ENCODE peak calls at places on chromosomes 6 and 20, in five cellular contexts. N, T, A, G and P are unnamed samples.
A peak's percentile ranks its signal among the peaks of the same experiment; 100 is the strongest.

GRCh38 chr20:9374068-9374467 is 140.3 kb upstream of the LAMP5 start:
- DNase-seq in G (no peak), N (no peak), T (no peak), A (no peak), P (no peak)

GRCh38 chr20:38995536-38996044 is 33.4 kb downstream of the DHX35 start:
- DNase-seq in A (no peak), G (no peak), T (no peak), N (no peak), P (no peak)

GRCh38 chr20:62511300-62511914 is 35.6 kb upstream of the GATA5 start:
- DNase-seq in G (no peak), N (no peak), A (no peak), T (no peak), P (no peak)

GRCh38 chr6:33983721-33984465 is 162.0 kb downstream of the GRM4 start:
- DNase-seq in T (no peak), G (no peak), A (no peak), N (no peak), P (no peak)

GRCh38 chr20:13228771-13229170 is 7.7 kb downstream of the ISM1 start:
- DNase-seq in N (no peak), G (no peak), A (no peak), T (no peak), P (no peak)

GRCh38 chr20:12936020-12936419 is 72.8 kb upstream of the SPTLC3 start:
- DNase-seq in G (no peak), T (no peak), A (no peak), N (no peak), P (no peak)

GRCh38 chr6:113481441-113481840 is 375.7 kb upstream of the MARCKS start:
- DNase-seq in G (no peak), A (no peak), N (no peak), T (no peak), P (no peak)

GRCh38 chr6:4941782-4942672 is 61.8 kb downstream of the RPP40 start:
- DNase-seq in G (no peak), T (peak; percentile 32), A (no peak), N (no peak), P (no peak)

GRCh38 chr20:54466112-54466511 is 9.3 kb upstream of the DOK5 start:
- DNase-seq in G (no peak), T (no peak), N (no peak), A (no peak), P (peak; percentile 78)

GRCh38 chr20:54044156-54044555 is 26.2 kb downstream of the BCAS1 start:
- DNase-seq in G (no peak), T (no peak), A (no peak), N (no peak), P (no peak)

GRCh38 chr6:25504661-25505060 is 147.4 kb upstream of the SCGN start:
- DNase-seq in G (no peak), A (no peak), T (no peak), N (no peak), P (no peak)

GRCh38 chr6:131948692-131949614 is 2.2 kb downstream of the CCN2 start:
- DNase-seq in T (no peak), G (peak; percentile 74), N (no peak), A (peak; percentile 80), P (no peak)

GRCh38 chr20:36483919-36484808 is 57.2 kb upstream of the MYL9 start:
- DNase-seq in G (no peak), T (no peak), A (no peak), N (no peak), P (no peak)

GRCh38 chr6:30839666-30840065 is 44.7 kb upstream of the DDR1 start:
- DNase-seq in T (no peak), G (no peak), N (peak; percentile 66), A (no peak), P (no peak)

GRCh38 chr6:160217073-160217472 is 41.5 kb downstream of the SLC22A2 start:
- DNase-seq in A (no peak), G (no peak), N (no peak), T (no peak), P (no peak)

GRCh38 chr6:43496370-43497128 is 13.6 kb downstream of the LRRC73 start:
- DNase-seq in A (no peak), N (no peak), T (peak; percentile 90), G (no peak), P (no peak)

GRCh38 chr6:43865947-43866346 is 95.9 kb downstream of the VEGFA start:
- DNase-seq in T (no peak), N (no peak), G (no peak), A (no peak), P (no peak)

GRCh38 chr6:57013501-57013900 is 33.0 kb upstream of the KIAA1586 start:
- DNase-seq in T (no peak), G (no peak), A (no peak), N (no peak), P (no peak)

GRCh38 chr6:39416026-39416425 is 93.5 kb upstream of the KCNK16 start:
- DNase-seq in T (no peak), A (no peak), G (no peak), N (no peak), P (peak; percentile 82)

GRCh38 chr6:169215201-169215661 is 38.4 kb downstream of the THBS2 start:
- DNase-seq in G (no peak), N (no peak), A (peak; percentile 78), T (no peak), P (peak; percentile 88)

GRCh38 chr6:2744206-2744771 is 6.4 kb downstream of the MYLK4 start:
- DNase-seq in T (no peak), G (no peak), N (no peak), A (no peak), P (no peak)

GRCh38 chr6:16766836-16767745 is 5.8 kb upstream of the ATXN1 start:
- DNase-seq in G (no peak), A (no peak), N (no peak), T (no peak), P (no peak)

GRCh38 chr6:3271756-3272155 is 13.0 kb downstream of the PSMG4 start:
- DNase-seq in T (no peak), N (no peak), G (no peak), A (no peak), P (no peak)

GRCh38 chr6:19905584-19905983 is 68.4 kb downstream of the ID4 start:
- DNase-seq in G (no peak), N (no peak), A (no peak), T (no peak), P (no peak)

GRCh38 chr20:45893831-45894230 is 2.7 kb downstream of the CTSA start:
- DNase-seq in T (no peak), A (no peak), G (no peak), N (no peak), P (no peak)

GRCh38 chr20:37723668-37724067 is 29.8 kb downstream of the CTNNBL1 start:
- DNase-seq in N (no peak), A (no peak), T (no peak), G (no peak), P (no peak)

GRCh38 chr6:154569136-154569862 is 58.8 kb upstream of the CNKSR3 start:
- DNase-seq in T (no peak), N (no peak), G (no peak), A (no peak), P (no peak)

GRCh38 chr6:106832766-106833510 is 141.6 kb downstream of the CD24 start:
- DNase-seq in A (no peak), N (no peak), G (no peak), T (no peak), P (no peak)

GRCh38 chr20:47379433-47380150 is 23.1 kb upstream of the ZMYND8 start:
- DNase-seq in T (no peak), A (no peak), N (no peak), G (no peak), P (no peak)

GRCh38 chr20:5933802-5934436 is 16.4 kb downstream of the TRMT6 start:
- DNase-seq in N (no peak), T (no peak), A (no peak), G (peak; percentile 25), P (no peak)
- TF ChIP-seq CTCF in N (peak; percentile 10), T (no peak), A (no peak), G (peak; percentile 59), P (no peak)

GRCh38 chr6:164013480-164014208 is 599.1 kb downstream of the QKI start:
- DNase-seq in T (no peak), A (no peak), G (no peak), N (no peak), P (no peak)

GRCh38 chr6:164018127-164018526 is 603.6 kb downstream of the QKI start:
- DNase-seq in A (no peak), N (no peak), T (no peak), G (no peak), P (no peak)

GRCh38 chr6:164016056-164016455 is 601.5 kb downstream of the QKI start:
- DNase-seq in N (no peak), A (no peak), T (no peak), G (no peak), P (no peak)

GRCh38 chr6:164010446-164011071 is 596.0 kb downstream of the QKI start:
- DNase-seq in G (no peak), T (no peak), A (no peak), N (no peak), P (no peak)

GRCh38 chr6:164014716-164015484 is 600.4 kb downstream of the QKI start:
- DNase-seq in N (no peak), G (no peak), A (no peak), T (no peak), P (no peak)
- TF ChIP-seq POLR2AphosphoS5 in N (no peak), G (no peak), A (no peak), T (no peak), P (no peak)

DNA sequence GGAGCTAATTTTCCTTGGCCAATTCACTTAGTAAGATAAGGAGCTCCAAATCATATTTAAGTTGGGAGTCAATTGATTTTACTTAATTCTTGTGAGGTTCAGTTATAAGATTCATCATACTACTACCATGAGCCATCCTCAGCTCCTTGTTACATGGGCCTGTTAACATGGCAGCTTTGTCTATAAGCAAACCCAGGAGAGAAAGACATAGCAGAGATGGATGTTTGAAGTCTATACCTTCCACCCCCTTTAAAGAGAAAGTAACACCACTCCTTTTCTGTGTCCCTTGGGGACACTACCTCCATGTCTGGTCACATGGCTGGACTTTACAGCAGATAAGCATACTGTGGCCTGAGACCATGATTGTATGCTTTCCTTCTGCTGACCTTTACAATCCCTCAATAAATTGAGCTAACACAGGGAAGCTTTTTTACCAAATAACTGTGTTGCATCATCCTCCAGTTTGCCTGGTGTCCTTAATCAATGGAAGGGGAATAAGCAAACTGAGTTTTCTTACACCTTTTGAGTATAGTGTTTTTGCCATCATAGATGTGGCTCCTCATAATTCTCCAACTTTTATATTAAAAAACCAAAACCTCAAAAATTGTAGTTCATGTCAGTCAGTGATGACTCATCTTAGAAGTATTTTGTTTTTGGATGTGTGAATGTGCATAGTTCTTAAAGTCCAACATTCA is 9.8 kb upstream of the ZNFX1 start:
- DNase-seq in G (no peak), N (no peak), T (no peak), A (no peak), P (no peak)
- H3K9me3 ChIP-seq in G (no peaks in the 10 kb centered on the region), N (peaks cover 31% of the 10 kb centered on the region), T (peaks cover 56% of the 10 kb centered on the region), A (peaks cover 25% of the 10 kb centered on the region), P (peaks cover 24% of the 10 kb centered on the region)

DNA sequence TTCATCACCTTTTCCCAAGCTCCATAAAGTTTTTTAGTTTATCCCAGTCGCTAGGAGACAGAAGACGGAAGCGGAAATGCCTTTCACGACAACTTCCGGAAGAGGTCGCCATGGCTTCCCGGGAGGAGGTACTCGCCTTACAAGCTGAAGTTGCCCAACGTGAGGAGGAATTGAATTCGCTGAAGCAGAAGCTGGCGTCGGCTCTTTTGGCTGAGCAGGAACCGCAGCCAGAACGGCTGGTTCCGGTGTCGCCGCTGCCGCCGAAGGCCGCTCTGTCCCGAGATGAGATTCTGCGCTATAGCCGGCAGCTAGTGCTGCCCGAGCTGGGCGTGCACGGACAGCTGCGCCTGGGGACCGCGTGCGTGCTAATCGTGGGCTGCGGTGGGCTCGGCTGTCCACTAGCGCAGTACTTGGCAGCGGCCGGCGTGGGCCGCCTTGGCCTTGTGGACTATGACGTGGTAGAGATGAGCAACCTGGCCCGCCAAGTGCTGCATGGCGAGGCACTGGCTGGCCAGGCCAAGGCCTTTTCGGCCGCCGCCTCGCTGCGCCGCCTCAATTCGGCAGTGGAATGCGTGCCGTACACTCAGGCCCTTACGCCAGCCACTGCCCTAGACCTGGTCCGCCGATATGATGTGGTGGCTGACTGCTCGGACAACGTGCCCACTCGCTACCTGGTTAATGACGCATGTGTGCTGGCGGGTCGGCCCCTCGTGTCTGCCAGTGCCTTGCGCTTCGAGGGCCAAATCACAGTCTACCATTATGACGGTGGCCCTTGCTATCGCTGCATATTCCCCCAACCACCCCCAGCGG is at the start of gene MOCS3:
- DNase-seq in T (peak; percentile 79), A (peak; percentile 93), N (peak; percentile 87), G (no peak), P (peak; percentile 95)
- TF ChIP-seq CTCF in T (peak; percentile 11), A (no peak), N (no peak), G (no peak), P (no peak)